ENCODE peak calls at places on chromosome 18, in seven cellular contexts. R is coronary artery, A is OCI-LY7, C is stomach, Z is AG04450, K is left ventricle myocardium inferior, I is lower lobe of right lung. Y is an unnamed sample.

GRCh38 chr18:64134044-64134757 is 14.7 kb downstream of the LINC00305 start:
- DNase-seq in R (no peak), A (no peak), C (no peak), Z (no peak), K (no peak), I (no peak), Y (no peak)

GRCh38 chr18:78974115-78974740 is 5.4 kb upstream of the SALL3 start:
- DNase-seq in R (no peak), A (no peak), C (no peak), Z (no peak), K (no peak), I (no peak), Y (no peak)

GRCh38 chr18:25365242-25365641 is 13.3 kb upstream of the ZNF521 start:
- DNase-seq in R (no peak), A (no peak), C (no peak), Z (no peak), K (no peak), I (no peak), Y (no peak)

GRCh38 chr18:56919190-56919589 is 227.7 kb upstream of the BOD1L2 start:
- DNase-seq in R (no peak), A (no peak), C (no peak), Z (no peak), K (no peak), I (no peak), Y (no peak)

GRCh38 chr18:78521136-78521535 is 458.5 kb upstream of the SALL3 start:
- DNase-seq in R (no peak), A (no peak), C (no peak), Z (no peak), K (no peak), I (no peak), Y (no peak)

GRCh38 chr18:63940008-63940407 is 9.1 kb upstream of the HMSD start:
- DNase-seq in R (no peak), A (no peak), C (no peak), Z (no peak), K (no peak), I (no peak), Y (no peak)

GRCh38 chr18:63953811-63954210 is 4.7 kb downstream of the HMSD start:
- DNase-seq in R (no peak), A (no peak), C (no peak), Z (no peak), K (no peak), I (no peak), Y (no peak)

GRCh38 chr18:44048846-44049245 is 631.8 kb upstream of the SETBP1 start:
- DNase-seq in R (no peak), A (no peak), C (no peak), Z (no peak), K (no peak), I (no peak), Y (no peak)

GRCh38 chr18:13028869-13029268 is 37.7 kb downstream of the CEP192 start:
- DNase-seq in R (no peak), A (no peak), C (no peak), Z (no peak), K (no peak), I (no peak), Y (no peak)

GRCh38 chr18:60554961-60555360 is 182.4 kb upstream of the MC4R start:
- DNase-seq in R (no peak), A (no peak), C (no peak), Z (no peak), K (no peak), I (no peak), Y (no peak)

GRCh38 chr18:28666216-28666615 is 489.3 kb upstream of the CDH2 start:
- DNase-seq in R (no peak), A (no peak), C (no peak), Z (no peak), K (no peak), I (no peak), Y (no peak)

GRCh38 chr18:48813833-48814489 is 136.8 kb downstream of the SMAD7 start:
- DNase-seq in R (peak; percentile 66), A (no peak), C (peak; percentile 31), Z (no peak), K (peak; percentile 24), I (peak; percentile 45), Y (peak; percentile 52)

GRCh38 chr18:48809365-48809764 is 141.4 kb downstream of the SMAD7 start:
- DNase-seq in R (no peak), A (no peak), C (no peak), Z (no peak), K (no peak), I (no peak), Y (no peak)

GRCh38 chr18:48810805-48811204 is 140.0 kb downstream of the SMAD7 start:
- DNase-seq in R (no peak), A (no peak), C (no peak), Z (no peak), K (no peak), I (no peak), Y (no peak)

GRCh38 chr18:48808476-48808875 is 142.3 kb downstream of the SMAD7 start:
- DNase-seq in R (no peak), A (no peak), C (no peak), Z (no peak), K (no peak), I (no peak), Y (no peak)

GRCh38 chr18:48811401-48811800 is 139.4 kb downstream of the SMAD7 start:
- DNase-seq in R (no peak), A (no peak), C (no peak), Z (no peak), K (no peak), I (no peak), Y (no peak)
- H3K4me3 ChIP-seq in R (no peak overlapping the region), A (no peak overlapping the region), C (no peak overlapping the region), Z (no peak overlapping the region), K (no peak overlapping the region), I (no peak overlapping the region), Y (no peak overlapping the region)

GRCh38 chr18:49966090-49966489 is 152.8 kb upstream of the ACAA2 start:
- DNase-seq in R (no peak), A (no peak), C (no peak), Z (no peak), K (no peak), I (no peak), Y (no peak)
- H3K4me3 ChIP-seq in R (no peak overlapping the region), A (no peak overlapping the region), C (no peak overlapping the region), Z (no peak overlapping the region), K (no peak overlapping the region), I (no peak overlapping the region), Y (no peak overlapping the region)

DNA sequence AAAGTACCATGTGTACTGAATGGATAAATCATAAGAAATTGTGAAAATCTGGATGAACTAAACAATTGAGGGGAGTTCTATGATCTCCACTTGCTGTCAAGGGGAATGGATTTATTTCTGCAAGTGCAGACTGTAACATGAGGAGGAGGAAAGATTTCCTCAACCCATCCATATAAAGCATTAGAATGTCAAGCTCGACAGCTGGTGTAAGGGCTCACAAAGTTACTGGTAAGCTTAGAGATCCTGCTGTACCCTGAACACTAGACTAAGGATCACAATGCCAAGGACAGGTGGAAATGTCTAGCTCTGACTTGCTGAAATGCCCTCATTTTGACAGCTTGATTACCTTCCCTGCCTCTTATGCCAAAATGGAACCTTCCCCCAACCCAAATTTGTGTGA is 125.3 kb downstream of the TCF4 start:
- DNase-seq in R (no peak), A (no peak), C (no peak), Z (no peak), K (no peak), I (no peak), Y (no peak)
- H3K4me3 ChIP-seq in R (no peak overlapping the region), A (no peak overlapping the region), C (no peak overlapping the region), Z (no peak overlapping the region), K (no peak overlapping the region), I (no peak overlapping the region), Y (no peak overlapping the region)

DNA sequence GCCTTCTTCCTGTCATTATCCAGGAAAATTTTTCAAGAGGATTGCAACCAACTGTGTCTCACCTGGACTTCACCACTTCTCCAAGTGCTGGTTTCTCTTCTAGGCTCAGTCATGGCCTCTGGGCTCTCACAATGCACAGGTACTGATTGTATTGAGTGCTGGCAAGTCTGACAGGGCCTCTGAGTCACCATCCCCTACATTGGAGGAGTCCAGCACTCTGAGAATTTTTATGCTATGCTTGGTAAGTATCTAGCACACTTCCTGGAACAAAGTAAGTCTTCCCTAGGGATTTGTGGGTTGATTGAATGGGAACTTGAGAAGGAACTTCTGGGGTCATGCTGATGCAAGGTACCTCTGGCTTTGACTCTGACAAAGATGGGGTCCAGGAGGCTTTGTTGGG is 147.2 kb upstream of the CELF4 start:
- DNase-seq in R (no peak), A (no peak), C (no peak), Z (no peak), K (no peak), I (no peak), Y (no peak)
- H3K4me3 ChIP-seq in R (no peak overlapping the region), A (no peak overlapping the region), C (no peak overlapping the region), Z (no peak overlapping the region), K (no peak overlapping the region), I (no peak overlapping the region), Y (no peak overlapping the region)

DNA sequence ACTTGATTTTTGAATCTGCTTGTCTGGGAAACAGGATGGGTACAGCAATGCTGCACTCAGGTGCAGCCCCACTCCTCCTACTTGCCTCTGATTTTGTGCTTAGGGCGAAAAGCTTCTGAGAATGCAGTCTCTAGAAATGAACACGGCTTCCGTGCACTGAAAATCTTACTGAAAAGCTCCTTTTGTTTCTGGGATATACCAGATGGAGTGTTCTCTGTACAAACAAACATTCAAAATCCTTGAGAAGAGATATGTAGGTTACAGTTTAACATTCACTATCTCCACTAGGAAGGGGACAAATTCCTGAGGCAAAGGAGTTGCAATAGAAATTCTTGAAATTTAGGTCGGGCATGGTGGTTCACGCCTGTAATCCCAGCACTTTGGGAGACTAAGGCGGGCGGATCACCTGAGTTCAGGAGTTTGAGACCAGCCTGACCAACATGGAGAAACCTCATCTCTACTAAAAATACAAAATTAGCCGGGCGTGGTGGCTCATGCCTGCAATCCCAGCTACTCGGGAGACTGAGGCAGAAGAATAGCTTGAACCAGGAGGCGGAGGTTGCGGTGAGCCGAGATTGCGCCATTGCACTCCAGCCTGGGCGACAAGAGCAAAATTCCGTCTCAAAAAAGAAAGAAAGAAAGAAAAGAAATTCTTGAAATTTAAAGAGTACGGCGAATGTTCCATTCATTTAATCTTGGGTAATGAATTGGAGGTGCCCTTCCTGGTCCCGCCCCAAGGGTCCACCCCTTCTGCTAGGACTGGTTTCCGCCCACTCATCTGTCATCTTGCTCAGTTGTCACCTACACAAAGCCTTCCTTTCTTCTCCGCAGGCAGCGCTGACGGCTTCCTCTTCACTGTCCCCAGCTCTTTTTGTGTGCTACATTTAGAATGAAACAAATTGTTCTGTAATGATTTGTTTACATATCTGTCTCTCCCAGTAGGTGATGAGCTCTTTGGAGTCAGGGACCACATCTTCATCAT is 92.4 kb downstream of the SOCS6 start:
- DNase-seq in R (no peak), A (no peak), C (no peak), Z (no peak), K (no peak), I (no peak), Y (no peak)
- H3K4me3 ChIP-seq in R (no peak overlapping the region), A (no peak overlapping the region), C (no peak overlapping the region), Z (no peak overlapping the region), K (no peak overlapping the region), I (no peak overlapping the region), Y (no peak overlapping the region)

DNA sequence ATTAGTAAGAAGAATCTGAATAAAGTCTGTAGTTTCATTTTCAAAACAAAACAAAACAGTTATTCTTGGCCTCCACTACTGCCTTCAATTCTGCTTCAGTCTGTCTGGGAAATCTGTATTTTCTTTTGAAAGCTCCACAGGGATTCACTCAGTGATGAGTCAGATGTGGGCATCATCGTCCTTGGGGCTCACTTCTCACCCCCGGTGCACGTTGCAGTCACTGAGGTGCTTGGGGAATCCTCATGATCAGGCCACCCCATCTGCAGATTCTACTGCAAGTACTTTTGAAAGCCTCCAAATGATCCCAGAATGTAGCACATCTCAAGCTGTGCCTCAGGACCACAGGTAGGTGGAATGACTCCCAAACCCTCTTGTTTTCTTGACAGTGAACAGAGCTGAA is 34.3 kb downstream of the LPIN2 start:
- DNase-seq in R (no peak), A (no peak), C (no peak), Z (peak; percentile 34), K (no peak), I (no peak), Y (no peak)
- H3K4me3 ChIP-seq in R (peak overlapping the region; percentile 14), A (no peak overlapping the region), C (no peak overlapping the region), Z (peak overlapping the region; percentile 8), K (peak overlapping the region; percentile 9), I (no peak overlapping the region), Y (peak overlapping the region; percentile 5)

GRCh38 chr18:23438608-23439366 is 14.3 kb upstream of the RIOK3 start:
- DNase-seq in R (no peak), A (no peak), C (no peak), Z (no peak), K (no peak), I (no peak), Y (no peak)
- H3K4me3 ChIP-seq in R (peak overlapping the region; percentile 84), A (peak overlapping the region; percentile 95), C (peak overlapping the region; percentile 58), Z (no peak overlapping the region), K (peak overlapping the region; percentile 85), I (peak overlapping the region; percentile 85), Y (peak overlapping the region; percentile 76)